ENCODE peak calls at places on chromosomes 11 and 22, in four cellular contexts. N, O, R and K are unnamed samples.

GRCh38 chr11:73317373-73317772 is 9.3 kb downstream of the ARHGEF17 start:
- DNase-seq in N (no peak), O (no peak), R (no peak), K (peak)

GRCh38 chr22:44074286-44074984 is 50.3 kb downstream of the PARVB start:
- DNase-seq in N (no peak), O (no peak), R (no peak), K (no peak)

GRCh38 chr11:74870485-74870884 is 78.4 kb downstream of the XRRA1 start:
- DNase-seq in N (no peak), O (peak), R (no peak), K (no peak)

GRCh38 chr11:133934599-133935550 is 21.9 kb downstream of the IGSF9B start:
- DNase-seq in N (no peak), O (no peak), R (no peak), K (peak)

GRCh38 chr11:14499178-14499559 is 442 bp downstream of the COPB1 start:
- DNase-seq in N (peak), O (peak), R (no peak), K (no peak)

GRCh38 chr22:29302402-29302680 is 4.1 kb upstream of the GAS2L1 start:
- DNase-seq in N (no peak), O (no peak), R (no peak), K (no peak)

GRCh38 chr11:16000065-16000464 is 356.3 kb downstream of the SOX6 start:
- DNase-seq in N (no peak), O (no peak), R (no peak), K (no peak)

GRCh38 chr11:96465537-96465936 is 75.7 kb downstream of the JRKL start:
- DNase-seq in N (no peak), O (no peak), R (no peak), K (peak)

GRCh38 chr11:119365071-119365591 is 16.4 kb downstream of the USP2 start:
- DNase-seq in N (no peak), O (no peak), R (no peak), K (no peak)

GRCh38 chr22:18970180-18970947 is 34.3 kb upstream of the PRODH start:
- DNase-seq in N (peak), O (no peak), R (no peak), K (peak)

GRCh38 chr22:33270596-33270995 is 212.4 kb upstream of the SYN3 start:
- DNase-seq in N (no peak), O (no peak), R (no peak), K (no peak)

GRCh38 chr11:7034019-7034418 is 13.7 kb downstream of the NLRP14 start:
- DNase-seq in N (no peak), O (no peak), R (no peak), K (no peak)

GRCh38 chr22:40791241-40791640 is 27.9 kb downstream of the SLC25A17 start:
- DNase-seq in N (no peak), O (no peak), R (no peak), K (no peak)

GRCh38 chr11:128302425-128303186 is 284.8 kb downstream of the ETS1 start:
- DNase-seq in N (no peak), O (no peak), R (peak), K (no peak)

GRCh38 chr11:65502274-65502851 is 3.5 kb downstream of the MALAT1 start:
- DNase-seq in N (peak), O (no peak), R (no peak), K (no peak)

GRCh38 chr11:15955595-15955994 is 400.8 kb downstream of the SOX6 start:
- DNase-seq in N (no peak), O (no peak), R (no peak), K (no peak)

GRCh38 chr11:19777342-19778102 is 64.9 kb downstream of the NAV2 start:
- DNase-seq in N (no peak), O (peak), R (no peak), K (no peak)

GRCh38 chr11:123580557-123581275 is 73.7 kb downstream of the SCN3B start:
- DNase-seq in N (peak), O (peak), R (peak), K (peak)